ENCODE peak calls at places on chromosome 17, in five cellular contexts. X is body of pancreas, R is HepG2, N is aorta, M is left lung. K is an unnamed sample.

GRCh38 chr17:17700251-17700969 is 19.2 kb downstream of the RAI1 start:
- DNase-seq in X (no peak), R (no peak), N (peak; percentile 84), M (no peak), K (no peak)

GRCh38 chr17:78529871-78530670 is 47.1 kb downstream of the DNAH17 start:
- DNase-seq in X (peak; percentile 47), R (no peak), N (peak; percentile 58), M (peak; percentile 56), K (no peak)

GRCh38 chr17:31533546-31534155 is 142.2 kb downstream of the RAB11FIP4 start:
- DNase-seq in X (no peak), R (no peak), N (no peak), M (no peak), K (peak; percentile 41)

GRCh38 chr17:81294512-81295030 is 536 bp downstream of the SLC38A10 start:
- DNase-seq in X (peak; percentile 51), R (no peak), N (no peak), M (peak; percentile 50), K (peak; percentile 17)

GRCh38 chr17:2547176-2547575 is 35.5 kb upstream of the METTL16 start:
- DNase-seq in X (no peak), R (peak; percentile 38), N (no peak), M (no peak), K (no peak)

GRCh38 chr17:7203391-7203790 is 16.2 kb downstream of the DLG4 start:
- DNase-seq in X (no peak), R (no peak), N (no peak), M (no peak), K (no peak)

GRCh38 chr17:78651551-78651950 is 74.4 kb upstream of the DNAH17 start:
- DNase-seq in X (no peak), R (no peak), N (no peak), M (no peak), K (no peak)

GRCh38 chr17:1108560-1108809 is 71.3 kb downstream of the ABR start:
- DNase-seq in X (no peak), R (no peak), N (no peak), M (no peak), K (no peak)

GRCh38 chr17:70622382-70623260 is 453.3 kb downstream of the KCNJ2 start:
- DNase-seq in X (peak; percentile 42), R (no peak), N (no peak), M (peak; percentile 44), K (peak; percentile 49)

GRCh38 chr17:57045868-57046671 is 39.0 kb upstream of the AKAP1 start:
- DNase-seq in X (no peak), R (no peak), N (peak; percentile 78), M (peak; percentile 40), K (no peak)

GRCh38 chr17:45382226-45382625 is 50.4 kb downstream of the ARHGAP27 start:
- DNase-seq in X (no peak), R (no peak), N (no peak), M (no peak), K (no peak)

GRCh38 chr17:80025140-80025539 is 10.5 kb downstream of the TBC1D16 start:
- DNase-seq in X (no peak), R (no peak), N (peak; percentile 63), M (no peak), K (no peak)

GRCh38 chr17:40873801-40874200 is 6.8 kb upstream of the KRT12 start:
- DNase-seq in X (no peak), R (no peak), N (no peak), M (no peak), K (no peak)

GRCh38 chr17:42835732-42836131 is 2.5 kb downstream of the PSME3 start:
- DNase-seq in X (no peak), R (no peak), N (no peak), M (no peak), K (no peak)

GRCh38 chr17:77882481-77883212 is 75.9 kb upstream of the TNRC6C start:
- DNase-seq in X (peak; percentile 49), R (peak; percentile 18), N (peak; percentile 87), M (peak; percentile 72), K (peak; percentile 83)

GRCh38 chr17:9240659-9241370 is 219.5 kb downstream of the NTN1 start:
- DNase-seq in X (peak; percentile 78), R (peak; percentile 35), N (peak; percentile 93), M (peak; percentile 52), K (no peak)

GRCh38 chr17:57555636-57556175 is 189.4 kb downstream of the CCDC182 start:
- DNase-seq in X (no peak), R (no peak), N (no peak), M (no peak), K (peak; percentile 53)

GRCh38 chr17:600576-601301 is 113.9 kb downstream of the VPS53 start:
- DNase-seq in X (no peak), R (no peak), N (no peak), M (no peak), K (no peak)

GRCh38 chr17:47810200-47810821 is 11.3 kb downstream of the OSBPL7 start:
- DNase-seq in X (peak; percentile 88), R (peak; percentile 74), N (no peak), M (peak; percentile 76), K (no peak)
- H3K36me3 ChIP-seq in X (peaks cover 20% of the 10 kb centered on the region), R (peaks cover 9% of the 10 kb centered on the region), N (no peaks in the 10 kb centered on the region), M (peaks cover 80% of the 10 kb centered on the region), K (peaks cover 12% of the 10 kb centered on the region)

GRCh38 chr17:22266231-22266630 is 573.9 kb downstream of the KCNJ18 start:
- DNase-seq in X (no peak), R (no peak), N (peak; percentile 46), M (no peak), K (no peak)
- H3K9me3 ChIP-seq in X (no peaks in the 10 kb centered on the region), R (no peaks in the 10 kb centered on the region), N (peaks cover 3% of the 10 kb centered on the region), M (no peaks in the 10 kb centered on the region), K (peaks cover 21% of the 10 kb centered on the region)

GRCh38 chr17:51797150-51797549 is 361.4 kb downstream of the CA10 start:
- DNase-seq in X (no peak), R (no peak), N (no peak), M (no peak), K (no peak)
- H3K36me3 ChIP-seq in X (no peaks in the 10 kb centered on the region), R (no peaks in the 10 kb centered on the region), N (no peaks in the 10 kb centered on the region), M (no peaks in the 10 kb centered on the region), K (no peaks in the 10 kb centered on the region)

GRCh38 chr17:29036584-29036983 is 6.4 kb upstream of the PIPOX start:
- DNase-seq in X (no peak), R (no peak), N (no peak), M (no peak), K (no peak)
- H3K9me3 ChIP-seq in X (no peaks in the 10 kb centered on the region), R (peaks cover 10% of the 10 kb centered on the region), N (peaks cover 11% of the 10 kb centered on the region), M (no peaks in the 10 kb centered on the region), K (peaks cover 4% of the 10 kb centered on the region)

DNA sequence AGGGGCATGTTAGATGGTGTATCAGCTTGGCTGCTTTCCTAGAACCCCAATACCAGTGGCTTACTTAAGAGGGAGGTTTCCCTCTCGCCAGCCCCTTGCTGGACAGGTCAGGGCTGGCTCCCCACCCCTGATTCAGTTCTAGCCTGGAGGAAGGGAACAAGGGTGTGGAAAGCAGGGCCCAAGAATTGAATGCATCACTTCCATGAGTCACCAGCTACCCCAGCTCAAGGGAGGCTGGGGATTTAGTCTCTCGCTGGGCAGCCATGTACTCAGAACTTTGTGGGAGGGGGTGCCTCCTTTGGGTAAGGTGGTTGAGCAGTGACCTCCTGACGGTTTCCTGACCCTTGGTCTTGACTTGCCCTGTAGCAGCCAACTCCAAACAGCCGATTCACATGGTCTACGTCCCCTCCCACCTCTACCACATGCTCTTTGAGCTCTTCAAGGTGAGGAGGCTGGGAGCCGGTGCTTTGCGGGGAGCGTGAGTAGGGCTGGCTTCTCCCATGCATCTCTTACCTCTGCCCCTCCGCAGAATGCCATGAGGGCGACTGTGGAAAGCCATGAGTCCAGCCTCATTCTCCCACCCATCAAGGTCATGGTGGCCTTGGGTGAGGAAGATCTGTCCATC is 12.8 kb downstream of the PDK2 start:
- DNase-seq in X (no peak), R (no peak), N (no peak), M (no peak), K (no peak)
- H3K36me3 ChIP-seq in X (peaks cover 15% of the 10 kb centered on the region), R (no peaks in the 10 kb centered on the region), N (no peaks in the 10 kb centered on the region), M (peaks cover 43% of the 10 kb centered on the region), K (no peaks in the 10 kb centered on the region)

GRCh38 chr17:82949984-82950383 is 110.2 kb upstream of the ZNF750 start:
- DNase-seq in X (no peak), R (no peak), N (peak; percentile 25), M (no peak), K (no peak)

GRCh38 chr17:82949361-82949760 is 109.5 kb upstream of the ZNF750 start:
- DNase-seq in X (no peak), R (no peak), N (peak; percentile 59), M (peak; percentile 26), K (no peak)

GRCh38 chr17:82948957-82949356 is 109.1 kb upstream of the ZNF750 start:
- DNase-seq in X (no peak), R (no peak), N (no peak), M (no peak), K (no peak)

GRCh38 chr17:82952019-82952418 is 112.2 kb upstream of the ZNF750 start:
- DNase-seq in X (no peak), R (no peak), N (peak; percentile 42), M (peak; percentile 17), K (no peak)

GRCh38 chr17:82950525-82951102 is 110.8 kb upstream of the ZNF750 start:
- DNase-seq in X (no peak), R (no peak), N (no peak), M (no peak), K (no peak)
- H3K9me3 ChIP-seq in X (no peaks in the 10 kb centered on the region), R (peaks cover 4% of the 10 kb centered on the region), N (peaks cover 3% of the 10 kb centered on the region), M (no peaks in the 10 kb centered on the region), K (peaks cover 13% of the 10 kb centered on the region)